ENCODE peak calls at places on chromosomes 7 and 10, in five cellular contexts. N is aorta, Z is Right ventricle myocardium inferior, L is ACHN, I is astrocyte. R is an unnamed sample.

GRCh38 chr10:124403548-124403947 is 15.2 kb downstream of the OAT start:
- DNase-seq in N (no peak), Z (no peak), L (peak), I (peak), R (no peak)

GRCh38 chr7:2651847-2652735 is 20.3 kb downstream of the TTYH3 start:
- DNase-seq in N (peak), Z (no peak), L (no peak), I (no peak), R (no peak)

GRCh38 chr10:86708068-86708782 is 39.9 kb downstream of the LDB3 start:
- DNase-seq in N (peak), Z (peak), L (no peak), I (no peak), R (no peak)

GRCh38 chr10:79394631-79395030 is 47.4 kb downstream of the PPIF start:
- DNase-seq in N (peak), Z (peak), L (no peak), I (no peak), R (peak)

GRCh38 chr7:23808421-23808820 is 98.4 kb downstream of the STK31 start:
- DNase-seq in N (no peak), Z (no peak), L (no peak), I (no peak), R (no peak)

GRCh38 chr10:33336606-33337334 is 2.3 kb upstream of the NRP1 start:
- DNase-seq in N (peak), Z (peak), L (no peak), I (no peak), R (peak)

GRCh38 chr7:30911561-30911969 is at the start of gene AQP1:
- DNase-seq in N (peak), Z (peak), L (no peak), I (peak), R (peak)

GRCh38 chr10:2173328-2173727 is 436.0 kb upstream of the ADARB2 start:
- DNase-seq in N (no peak), Z (no peak), L (no peak), I (no peak), R (no peak)

GRCh38 chr7:93923291-93923690 is 1.8 kb downstream of the GNG11 start:
- DNase-seq in N (no peak), Z (no peak), L (peak), I (no peak), R (no peak)

GRCh38 chr10:89575037-89575436 is 39.6 kb upstream of the SLC16A12 start:
- DNase-seq in N (no peak), Z (no peak), L (no peak), I (no peak), R (no peak)

GRCh38 chr10:31134303-31134928 is 102.8 kb upstream of the ZNF438 start:
- DNase-seq in N (no peak), Z (no peak), L (no peak), I (peak), R (no peak)

GRCh38 chr7:29106128-29106988 is 40.0 kb downstream of the CPVL start:
- DNase-seq in N (no peak), Z (no peak), L (peak), I (peak), R (no peak)

GRCh38 chr10:42876945-42877344 is 94.3 kb downstream of the BMS1 start:
- DNase-seq in N (no peak), Z (no peak), L (no peak), I (no peak), R (no peak)

GRCh38 chr10:18104223-18104872 is 35.9 kb upstream of the CACNB2 start:
- DNase-seq in N (peak), Z (peak), L (peak), I (peak), R (peak)

GRCh38 chr7:90425376-90425775 is 22.1 kb downstream of the CLDN12 start:
- DNase-seq in N (no peak), Z (no peak), L (no peak), I (no peak), R (no peak)

GRCh38 chr10:118017850-118018249 is 28.9 kb downstream of the RAB11FIP2 start:
- DNase-seq in N (no peak), Z (no peak), L (no peak), I (no peak), R (no peak)

GRCh38 chr7:158847451-158847866 is 8.9 kb upstream of the DYNC2I1 start:
- DNase-seq in N (no peak), Z (no peak), L (no peak), I (no peak), R (no peak)

GRCh38 chr10:43077421-43078171 is 727 bp downstream of the RET start:
- DNase-seq in N (no peak), Z (peak), L (no peak), I (no peak), R (no peak)

GRCh38 chr7:66357062-66357461 is 151.9 kb downstream of the TPST1 start:
- DNase-seq in N (no peak), Z (no peak), L (no peak), I (no peak), R (no peak)

GRCh38 chr10:103086261-103086660 is 106.8 kb downstream of the NT5C2 start:
- DNase-seq in N (no peak), Z (no peak), L (no peak), I (no peak), R (no peak)

GRCh38 chr7:66355762-66356161 is 150.6 kb downstream of the TPST1 start:
- DNase-seq in N (no peak), Z (no peak), L (no peak), I (no peak), R (no peak)

GRCh38 chr7:100208911-100209408 is 10.8 kb upstream of the PVRIG start:
- DNase-seq in N (no peak), Z (no peak), L (no peak), I (no peak), R (no peak)